ENCODE peak calls at places on chromosomes 13 and 19, in ten cellular contexts. M is prostate gland, K is GM23338, C is HCT116, B is breast epithelium, A is H1, I is Panc1, N is endothelial cell of umbilical vein, V is stomach, Y is K562. G is an unnamed sample.

GRCh38 chr19:1861599-1862031 is 1.8 kb downstream of the KLF16 start:
- DNase-seq in M (no peak), K (no peak), C (no peak), B (no peak), A (no peak), I (no peak), N (no peak), V (no peak), Y (no peak), G (no peak)

GRCh38 chr13:54449922-54450321 is 1421.3 kb downstream of the OLFM4 start:
- DNase-seq in M (no peak), K (peak), C (no peak), B (no peak), A (no peak), I (no peak), N (no peak), V (no peak), Y (no peak), G (no peak)

GRCh38 chr19:18507727-18508440 is 14.0 kb downstream of the ELL start:
- DNase-seq in M (no peak), K (no peak), C (no peak), B (no peak), A (no peak), I (no peak), N (peak), V (no peak), Y (no peak), G (no peak)

GRCh38 chr13:49858183-49858856 is 65.8 kb upstream of the KPNA3 start:
- DNase-seq in M (peak), K (no peak), C (no peak), B (no peak), A (no peak), I (peak), N (no peak), V (no peak), Y (no peak), G (no peak)

GRCh38 chr13:51437550-51438127 is 15.2 kb downstream of the INTS6 start:
- DNase-seq in M (no peak), K (no peak), C (no peak), B (no peak), A (no peak), I (no peak), N (no peak), V (no peak), Y (no peak), G (no peak)

GRCh38 chr19:44886141-44886540 is 4.9 kb upstream of the TOMM40 start:
- DNase-seq in M (no peak), K (no peak), C (no peak), B (no peak), A (no peak), I (no peak), N (no peak), V (no peak), Y (no peak), G (no peak)

GRCh38 chr13:114067381-114067885 is 65.0 kb downstream of the RASA3 start:
- DNase-seq in M (no peak), K (no peak), C (no peak), B (no peak), A (no peak), I (no peak), N (no peak), V (no peak), Y (no peak), G (peak)

GRCh38 chr19:46716013-46716671 is 772 bp downstream of the PRKD2 start:
- DNase-seq in M (no peak), K (peak), C (no peak), B (no peak), A (no peak), I (no peak), N (no peak), V (peak), Y (peak), G (no peak)

GRCh38 chr13:98829541-98829940 is 77.1 kb upstream of the SLC15A1 start:
- DNase-seq in M (no peak), K (no peak), C (no peak), B (no peak), A (no peak), I (no peak), N (no peak), V (no peak), Y (no peak), G (no peak)

GRCh38 chr13:36275190-36276002 is 22.2 kb downstream of the CCDC169 start:
- DNase-seq in M (peak), K (peak), C (no peak), B (no peak), A (no peak), I (no peak), N (peak), V (no peak), Y (no peak), G (peak)

GRCh38 chr13:112103260-112103843 is 36.4 kb downstream of the SOX1 start:
- DNase-seq in M (no peak), K (peak), C (no peak), B (no peak), A (no peak), I (no peak), N (no peak), V (no peak), Y (no peak), G (no peak)

GRCh38 chr19:46847528-46847927 is 3.1 kb downstream of the AP2S1 start:
- DNase-seq in M (no peak), K (no peak), C (no peak), B (no peak), A (no peak), I (no peak), N (no peak), V (no peak), Y (no peak), G (no peak)

GRCh38 chr19:16645140-16645539 is 14.8 kb downstream of the SMIM7 start:
- DNase-seq in M (no peak), K (no peak), C (no peak), B (no peak), A (no peak), I (no peak), N (no peak), V (no peak), Y (no peak), G (no peak)

GRCh38 chr19:35251456-35251855 is 2.7 kb downstream of the LSR start:
- DNase-seq in M (no peak), K (no peak), C (no peak), B (no peak), A (no peak), I (no peak), N (no peak), V (no peak), Y (no peak), G (no peak)

GRCh38 chr13:67880916-67881315 is 650.8 kb upstream of the PCDH9 start:
- DNase-seq in M (no peak), K (no peak), C (no peak), B (no peak), A (no peak), I (no peak), N (no peak), V (no peak), Y (no peak), G (no peak)

GRCh38 chr19:33879818-33880575 is 83.3 kb downstream of the KCTD15 start:
- DNase-seq in M (no peak), K (no peak), C (no peak), B (peak), A (no peak), I (no peak), N (peak), V (no peak), Y (no peak), G (no peak)

GRCh38 chr19:50602496-50602895 is 34.3 kb upstream of the LRRC4B start:
- DNase-seq in M (no peak), K (no peak), C (no peak), B (no peak), A (no peak), I (no peak), N (no peak), V (no peak), Y (no peak), G (no peak)

GRCh38 chr13:97436845-97437244 is 2.9 kb downstream of the RAP2A start:
- DNase-seq in M (no peak), K (no peak), C (no peak), B (no peak), A (no peak), I (no peak), N (no peak), V (no peak), Y (no peak), G (no peak)

GRCh38 chr13:48231080-48231479 is 1.9 kb upstream of the ITM2B start:
- DNase-seq in M (no peak), K (no peak), C (no peak), B (no peak), A (no peak), I (no peak), N (peak), V (no peak), Y (no peak), G (no peak)

GRCh38 chr13:48233097-48233885 is at the start of gene ITM2B:
- DNase-seq in M (peak), K (peak), C (peak), B (peak), A (no peak), I (no peak), N (peak), V (peak), Y (peak), G (peak)

GRCh38 chr13:48232420-48233096 is 448 bp upstream of the ITM2B start:
- DNase-seq in M (peak), K (peak), C (no peak), B (no peak), A (no peak), I (no peak), N (peak), V (peak), Y (no peak), G (no peak)

GRCh38 chr13:48230541-48230940 is 2.5 kb upstream of the ITM2B start:
- DNase-seq in M (no peak), K (no peak), C (no peak), B (no peak), A (no peak), I (no peak), N (no peak), V (no peak), Y (no peak), G (no peak)

DNA sequence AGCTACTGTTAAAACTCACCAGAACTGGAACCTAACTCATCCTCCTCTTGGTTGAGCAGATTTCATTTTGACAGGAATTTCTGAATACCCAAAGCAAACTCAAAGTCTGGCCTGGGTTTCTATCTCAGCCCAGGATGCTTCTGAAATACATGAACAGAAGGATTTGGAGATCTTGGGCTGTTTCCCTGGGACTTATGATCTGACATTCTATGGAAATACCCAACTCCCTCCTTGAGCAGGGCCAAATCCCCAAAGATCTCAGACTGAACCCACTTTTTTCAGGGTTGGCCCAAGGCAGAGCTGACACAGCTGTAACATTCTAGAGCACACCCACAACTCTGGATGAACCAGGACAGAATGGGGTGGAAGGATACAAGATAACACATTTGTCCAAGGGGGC is 1.1 kb upstream of the ITM2B start:
- DNase-seq in M (no peak), K (no peak), C (no peak), B (no peak), A (no peak), I (no peak), N (no peak), V (no peak), Y (peak), G (no peak)
- TF ChIP-seq POLR2AphosphoS5 in M (no peak), K (no peak), C (no peak), B (no peak), A (no peak), I (no peak), N (no peak), V (no peak), Y (no peak), G (no peak)

GRCh38 chr19:58153386-58153785 is 2.8 kb upstream of the ZNF329 start:
- DNase-seq in M (no peak), K (no peak), C (no peak), B (no peak), A (no peak), I (no peak), N (no peak), V (no peak), Y (no peak), G (no peak)

GRCh38 chr19:58154287-58154678 is 3.7 kb upstream of the ZNF329 start:
- DNase-seq in M (peak), K (peak), C (no peak), B (peak), A (no peak), I (no peak), N (peak), V (peak), Y (peak), G (no peak)

GRCh38 chr19:58157045-58157728 is 6.6 kb upstream of the ZNF329 start:
- DNase-seq in M (no peak), K (peak), C (no peak), B (no peak), A (no peak), I (no peak), N (no peak), V (no peak), Y (no peak), G (no peak)

GRCh38 chr19:58150328-58150921 is at the start of gene ZNF329:
- DNase-seq in M (peak), K (peak), C (peak), B (peak), A (no peak), I (peak), N (peak), V (peak), Y (peak), G (peak)

DNA sequence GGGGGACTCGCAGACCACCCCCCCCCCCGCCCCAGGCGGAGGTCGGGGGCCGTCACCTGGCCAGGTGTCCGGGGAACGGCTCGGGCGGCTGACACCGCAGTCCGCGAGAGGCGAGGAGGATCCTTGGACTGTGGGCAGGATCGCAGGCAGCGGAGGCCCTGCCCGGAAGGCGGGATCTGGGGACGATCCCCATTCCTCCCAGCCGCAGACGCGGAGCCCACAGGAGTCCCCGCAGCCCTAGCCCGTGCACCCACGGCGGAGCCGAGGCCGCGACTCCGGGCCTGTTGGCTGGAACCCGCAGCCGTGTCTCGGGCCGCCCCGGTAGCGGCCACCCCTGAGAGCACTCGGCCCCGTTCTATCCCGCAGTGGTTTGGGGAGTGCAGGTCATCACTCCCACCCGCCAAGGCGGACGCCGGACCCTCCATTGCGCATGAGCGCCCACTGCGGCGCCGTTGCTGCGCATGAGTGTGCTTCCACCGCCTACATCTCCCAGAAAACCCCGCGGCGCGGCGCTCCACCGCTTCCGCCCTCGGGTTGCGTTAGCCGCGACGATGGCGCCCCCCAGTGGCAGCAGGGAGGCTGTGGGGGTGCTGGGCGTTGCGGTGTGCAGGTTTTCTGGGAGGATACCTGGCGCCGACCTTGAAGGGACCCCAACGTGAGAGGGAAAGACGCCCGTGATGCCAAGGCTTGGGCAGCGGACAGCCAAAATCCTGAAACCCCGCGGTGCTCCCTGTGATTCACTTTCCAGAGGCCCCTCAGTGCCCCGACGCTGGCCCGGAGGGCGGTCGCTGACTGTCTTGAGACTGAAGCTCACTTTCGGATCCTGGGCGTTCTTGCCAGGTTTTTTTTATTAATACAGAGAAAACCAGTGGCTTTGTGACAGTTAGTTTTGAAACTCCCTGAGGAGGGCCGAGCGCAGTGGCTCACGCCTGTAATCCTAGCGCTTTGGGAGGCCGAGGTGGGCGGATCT is 4.4 kb upstream of the ZNF329 start:
- DNase-seq in M (peak), K (peak), C (no peak), B (peak), A (peak), I (peak), N (peak), V (peak), Y (peak), G (peak)
- TF ChIP-seq CTCF in M (peak), K (peak), C (no peak), B (peak), A (peak), I (peak), N (peak), V (no peak), Y (peak), G (peak)

GRCh38 chr13:59774511-59774911 is 389.2 kb downstream of the DIAPH3 start:
- DNase-seq in M (no peak), K (peak), C (no peak), B (no peak), A (no peak), I (no peak), N (no peak), V (no peak), Y (no peak), G (no peak)
- TF ChIP-seq POLR2AphosphoS5 in M (no peak), K (no peak), C (no peak), B (no peak), A (no peak), I (no peak), N (no peak), V (no peak), Y (no peak), G (no peak)

GRCh38 chr19:56189785-56190184 is 7.8 kb downstream of the ZSCAN5B start:
- DNase-seq in M (no peak), K (peak), C (no peak), B (no peak), A (no peak), I (no peak), N (no peak), V (no peak), Y (peak), G (no peak)
- TF ChIP-seq CTCF in M (no peak), K (no peak), C (no peak), B (no peak), A (peak), I (no peak), N (no peak), V (no peak), Y (peak), G (no peak)

GRCh38 chr13:100088282-100088647 is 628 bp upstream of the PCCA start:
- DNase-seq in M (no peak), K (no peak), C (no peak), B (no peak), A (no peak), I (no peak), N (no peak), V (no peak), Y (no peak), G (no peak)

GRCh38 chr13:100090861-100091260 is 2.0 kb downstream of the PCCA start:
- DNase-seq in M (no peak), K (no peak), C (no peak), B (no peak), A (no peak), I (no peak), N (no peak), V (no peak), Y (no peak), G (no peak)

GRCh38 chr13:100089633-100090032 is 740 bp downstream of the PCCA start:
- DNase-seq in M (peak), K (no peak), C (no peak), B (no peak), A (no peak), I (no peak), N (peak), V (no peak), Y (no peak), G (no peak)

DNA sequence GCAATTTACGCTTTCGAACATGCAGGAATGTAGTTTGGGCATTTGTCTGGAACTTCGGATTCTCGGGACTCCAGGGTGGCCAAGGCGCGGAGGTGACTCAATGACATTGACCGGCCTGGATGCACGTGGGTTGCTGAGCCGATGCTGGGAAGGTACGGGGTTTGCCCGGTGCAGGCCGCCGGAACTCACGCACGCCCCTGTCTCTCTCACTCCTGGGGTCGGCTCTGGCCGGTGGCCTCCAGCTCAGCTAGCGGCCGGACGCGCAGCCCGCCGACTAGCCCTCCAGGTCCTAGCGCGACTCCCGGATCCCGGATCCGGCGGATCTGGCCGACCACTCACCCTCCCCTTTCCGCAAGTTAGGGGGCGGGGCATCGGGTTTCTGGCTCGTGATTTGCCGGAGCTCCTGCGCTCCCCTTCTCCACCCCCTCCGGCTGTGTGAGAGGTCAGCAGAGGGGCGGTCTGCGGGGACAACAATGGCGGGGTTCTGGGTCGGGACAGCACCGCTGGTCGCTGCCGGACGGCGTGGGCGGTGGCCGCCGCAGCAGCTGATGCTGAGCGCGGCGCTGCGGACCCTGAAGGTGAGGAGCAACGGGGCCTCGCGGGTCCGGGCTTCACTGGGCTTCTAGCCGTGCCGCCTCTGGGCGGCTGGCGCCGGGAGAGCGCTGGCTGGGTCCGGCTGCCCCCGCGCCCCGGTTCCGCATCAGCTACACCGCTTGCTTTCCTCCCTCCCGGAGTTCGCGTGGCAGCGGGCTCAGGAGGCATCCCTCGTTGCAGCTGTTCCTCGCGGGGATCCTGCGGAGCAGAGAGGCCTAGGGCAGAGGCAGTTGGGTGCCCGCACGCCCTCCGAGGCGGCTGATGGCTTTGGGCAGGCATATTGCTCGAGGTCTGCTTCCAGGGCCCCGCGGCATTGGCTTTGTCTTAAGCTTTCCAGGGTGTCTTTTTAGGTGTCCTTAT is at the start of gene PCCA:
- DNase-seq in M (peak), K (peak), C (peak), B (peak), A (peak), I (peak), N (peak), V (peak), Y (peak), G (no peak)
- TF ChIP-seq POLR2AphosphoS5 in M (peak), K (peak), C (peak), B (peak), A (peak), I (peak), N (peak), V (peak), Y (peak), G (no peak)

GRCh38 chr19:13576726-13577125 is 70.4 kb upstream of the CACNA1A start:
- DNase-seq in M (no peak), K (no peak), C (no peak), B (no peak), A (no peak), I (no peak), N (no peak), V (no peak), Y (no peak), G (no peak)
- TF ChIP-seq CTCF in M (no peak), K (no peak), C (no peak), B (no peak), A (no peak), I (no peak), N (no peak), V (no peak), Y (no peak), G (no peak)

GRCh38 chr19:12994701-12995595 is at the start of gene NFIX:
- DNase-seq in M (no peak), K (peak), C (no peak), B (peak), A (no peak), I (no peak), N (peak), V (peak), Y (peak), G (peak)
- TF ChIP-seq POLR2AphosphoS5 in M (peak), K (no peak), C (no peak), B (no peak), A (no peak), I (no peak), N (no peak), V (peak), Y (no peak), G (peak)

GRCh38 chr19:20513179-20513934 is 52.2 kb downstream of the ZNF737 start:
- DNase-seq in M (no peak), K (peak), C (no peak), B (no peak), A (no peak), I (no peak), N (no peak), V (no peak), Y (no peak), G (no peak)
- TF ChIP-seq CTCF in M (no peak), K (peak), C (no peak), B (no peak), A (no peak), I (peak), N (no peak), V (no peak), Y (no peak), G (no peak)